ENCODE peak calls at places on chromosome 6, in five cellular contexts. F, U, X, B and E are unnamed samples.

GRCh38 chr6:21348462-21349195 is 244.9 kb upstream of the SOX4 start:
- DNase-seq in F (no peak), U (no peak), X (peak), B (no peak), E (no peak)

GRCh38 chr6:4320860-4321259 is 185.5 kb upstream of the ECI2 start:
- DNase-seq in F (peak), U (no peak), X (peak), B (no peak), E (peak)

GRCh38 chr6:1904494-1904854 is 294.8 kb downstream of the FOXC1 start:
- DNase-seq in F (no peak), U (no peak), X (no peak), B (no peak), E (no peak)

GRCh38 chr6:116468293-116468692 is 7.1 kb downstream of the CALHM6 start:
- DNase-seq in F (no peak), U (no peak), X (no peak), B (no peak), E (no peak)

GRCh38 chr6:153231048-153231635 is 100.1 kb upstream of the RGS17 start:
- DNase-seq in F (peak), U (no peak), X (peak), B (peak), E (peak)

GRCh38 chr6:40482532-40482931 is 104.6 kb downstream of the LRFN2 start:
- DNase-seq in F (no peak), U (no peak), X (peak), B (peak), E (no peak)

GRCh38 chr6:52377538-52378221 is 15.7 kb downstream of the PAQR8 start:
- DNase-seq in F (no peak), U (no peak), X (no peak), B (no peak), E (no peak)

GRCh38 chr6:35776364-35777215 is at the start of gene CLPSL2:
- DNase-seq in F (no peak), U (no peak), X (peak), B (no peak), E (no peak)

GRCh38 chr6:6793388-6794250 is 205.1 kb downstream of the LY86 start:
- DNase-seq in F (no peak), U (no peak), X (no peak), B (no peak), E (no peak)

GRCh38 chr6:73802366-73802765 is 106.4 kb downstream of the CD109 start:
- DNase-seq in F (no peak), U (no peak), X (no peak), B (no peak), E (no peak)

GRCh38 chr6:140346461-140346860 is 972.0 kb upstream of the CITED2 start:
- DNase-seq in F (no peak), U (no peak), X (peak), B (no peak), E (no peak)

GRCh38 chr6:155328539-155329459 is 14.5 kb upstream of the TFB1M start:
- DNase-seq in F (no peak), U (no peak), X (no peak), B (no peak), E (no peak)

GRCh38 chr6:90004511-90004910 is 110.2 kb downstream of the GJA10 start:
- DNase-seq in F (no peak), U (no peak), X (no peak), B (no peak), E (no peak)

GRCh38 chr6:82750570-82750969 is 315.1 kb downstream of the UBE3D start:
- DNase-seq in F (no peak), U (no peak), X (peak), B (no peak), E (no peak)

GRCh38 chr6:41097467-41098090 is 24.8 kb downstream of the NFYA start:
- DNase-seq in F (no peak), U (no peak), X (peak), B (peak), E (peak)

GRCh38 chr6:150886155-150886554 is 20.7 kb downstream of the MTHFD1L start:
- DNase-seq in F (no peak), U (no peak), X (no peak), B (no peak), E (no peak)

GRCh38 chr6:33745558-33745957 is 1.1 kb downstream of the IP6K3 start:
- DNase-seq in F (no peak), U (no peak), X (peak), B (no peak), E (no peak)

GRCh38 chr6:113998811-113999210 is 27.9 kb upstream of the HDAC2 start:
- DNase-seq in F (no peak), U (peak), X (no peak), B (no peak), E (no peak)

GRCh38 chr6:134379086-134379485 is 61.2 kb upstream of the SGK1 start:
- DNase-seq in F (peak), U (no peak), X (no peak), B (no peak), E (peak)

GRCh38 chr6:34981951-34982350 is 92.9 kb downstream of the ANKS1A start:
- DNase-seq in F (no peak), U (no peak), X (peak), B (no peak), E (no peak)

GRCh38 chr6:26124550-26125014 is 37.4 kb downstream of the HFE start:
- DNase-seq in F (no peak), U (no peak), X (no peak), B (no peak), E (no peak)

GRCh38 chr6:94071835-94072234 is 652.5 kb upstream of the EPHA7 start:
- DNase-seq in F (no peak), U (no peak), X (peak), B (no peak), E (no peak)

GRCh38 chr6:14135865-14136539 is 18.4 kb downstream of the CD83 start:
- DNase-seq in F (no peak), U (no peak), X (no peak), B (no peak), E (no peak)

GRCh38 chr6:36224918-36225461 is 28.4 kb downstream of the BRPF3 start:
- DNase-seq in F (no peak), U (no peak), X (no peak), B (no peak), E (no peak)

GRCh38 chr6:150016324-150017185 is 8.8 kb downstream of the RAET1L start:
- DNase-seq in F (peak), U (peak), X (peak), B (peak), E (peak)

GRCh38 chr6:119024111-119024510 is 54.4 kb downstream of the FAM184A start:
- DNase-seq in F (no peak), U (no peak), X (no peak), B (no peak), E (no peak)

GRCh38 chr6:132812756-132813172 is 1.6 kb upstream of the RPS12 start:
- DNase-seq in F (no peak), U (no peak), X (no peak), B (no peak), E (no peak)

GRCh38 chr6:44475779-44476434 is 88.4 kb downstream of the CDC5L start:
- DNase-seq in F (peak), U (peak), X (peak), B (peak), E (peak)

GRCh38 chr6:55902796-55903195 is 27.4 kb upstream of the BMP5 start:
- DNase-seq in F (no peak), U (no peak), X (peak), B (no peak), E (no peak)

GRCh38 chr6:43515808-43516207 is 918 bp downstream of the YIPF3 start:
- DNase-seq in F (no peak), U (no peak), X (no peak), B (no peak), E (no peak)

GRCh38 chr6:17867880-17868279 is 119.6 kb downstream of the KIF13A start:
- DNase-seq in F (peak), U (peak), X (peak), B (peak), E (peak)